ENCODE peak calls at places on chromosomes 12 and 14, in ten cellular contexts. L is HEK293T; G is NCI-H1694 treated with DMSO at 0.1 percent for 48 hours; V is activated T-cell treated with anti-CD3 and anti-CD28 coated beads, Interleukin-2, amount 50 U/mL, for 4 hours; T is RWPE1; M is dorsolateral prefrontal cortex; F is uterus; H is lung; J is stimulated activated CD4-positive, alpha-beta T cell treated with anti-CD3 and anti-CD28 coated beads, TNF-alpha, amount 100 ng/mL, for 24 hours; Z is IMR-90. S is an unnamed sample.

GRCh38 chr12:38892090-38892786 is 13.2 kb downstream of the CPNE8 start:
- DNase-seq in L (no peak), G (no peak), V (no peak), T (peak), M (no peak), F (no peak), H (no peak), J (no peak), Z (no peak), S (no peak)

GRCh38 chr12:131473721-131474709 is 236.9 kb upstream of the SFSWAP start:
- DNase-seq in L (no peak), G (no peak), V (no peak), T (no peak), M (no peak), F (no peak), H (no peak), J (no peak), Z (no peak), S (no peak)

GRCh38 chr14:65159281-65160062 is 57.2 kb upstream of the MAX start:
- DNase-seq in L (no peak), G (no peak), V (no peak), T (no peak), M (no peak), F (no peak), H (no peak), J (no peak), Z (no peak), S (no peak)

GRCh38 chr14:56660677-56661389 is 81.2 kb downstream of the TMEM260 start:
- DNase-seq in L (no peak), G (no peak), V (no peak), T (no peak), M (no peak), F (no peak), H (no peak), J (no peak), Z (no peak), S (no peak)

GRCh38 chr14:100723135-100723883 is 3.4 kb upstream of the DLK1 start:
- DNase-seq in L (no peak), G (no peak), V (no peak), T (no peak), M (no peak), F (no peak), H (no peak), J (no peak), Z (no peak), S (no peak)

GRCh38 chr14:53389207-53389606 is 236.1 kb upstream of the DDHD1 start:
- DNase-seq in L (no peak), G (no peak), V (no peak), T (no peak), M (no peak), F (no peak), H (no peak), J (no peak), Z (peak), S (no peak)

GRCh38 chr12:11834104-11834812 is 184.8 kb downstream of the ETV6 start:
- DNase-seq in L (no peak), G (no peak), V (no peak), T (no peak), M (no peak), F (no peak), H (no peak), J (no peak), Z (peak), S (no peak)

GRCh38 chr12:89349814-89350213 is 2.5 kb downstream of the DUSP6 start:
- DNase-seq in L (no peak), G (no peak), V (no peak), T (no peak), M (no peak), F (no peak), H (peak), J (no peak), Z (peak), S (peak)

GRCh38 chr12:25099010-25099409 is 96.0 kb downstream of the DNAI7 start:
- DNase-seq in L (no peak), G (no peak), V (no peak), T (no peak), M (no peak), F (no peak), H (no peak), J (no peak), Z (no peak), S (no peak)

GRCh38 chr14:64705406-64706118 is 1.3 kb downstream of the PLEKHG3 start:
- DNase-seq in L (no peak), G (no peak), V (no peak), T (no peak), M (peak), F (peak), H (no peak), J (no peak), Z (no peak), S (peak)

GRCh38 chr14:49895480-49895879 is 2.6 kb downstream of the ARF6 start:
- DNase-seq in L (no peak), G (no peak), V (no peak), T (no peak), M (no peak), F (no peak), H (no peak), J (no peak), Z (no peak), S (no peak)

GRCh38 chr12:29782821-29783772 is 645 bp downstream of the TMTC1 start:
- DNase-seq in L (peak), G (peak), V (no peak), T (peak), M (peak), F (peak), H (peak), J (no peak), Z (peak), S (no peak)

GRCh38 chr12:89954259-89954658 is 245.6 kb upstream of the ATP2B1 start:
- DNase-seq in L (no peak), G (no peak), V (no peak), T (no peak), M (no peak), F (no peak), H (no peak), J (no peak), Z (no peak), S (no peak)

GRCh38 chr12:64252708-64253107 is 30.6 kb upstream of the KICS2 start:
- DNase-seq in L (no peak), G (no peak), V (no peak), T (no peak), M (no peak), F (peak), H (no peak), J (no peak), Z (peak), S (no peak)

GRCh38 chr12:113184098-113184899 is 979 bp downstream of the DDX54 start:
- DNase-seq in L (no peak), G (no peak), V (no peak), T (no peak), M (no peak), F (no peak), H (no peak), J (peak), Z (no peak), S (no peak)

GRCh38 chr12:85741051-85741450 is 95.2 kb downstream of the RASSF9 start:
- DNase-seq in L (no peak), G (no peak), V (no peak), T (no peak), M (no peak), F (no peak), H (no peak), J (no peak), Z (no peak), S (no peak)

GRCh38 chr14:44914849-44915248 is 46.9 kb downstream of the KLHL28 start:
- DNase-seq in L (no peak), G (no peak), V (no peak), T (no peak), M (no peak), F (no peak), H (no peak), J (no peak), Z (peak), S (no peak)

GRCh38 chr12:104793280-104793679 is 164.8 kb downstream of the SLC41A2 start:
- DNase-seq in L (no peak), G (no peak), V (no peak), T (peak), M (no peak), F (peak), H (no peak), J (no peak), Z (peak), S (no peak)